ENCODE peak calls at places on chromosomes 2 and 18, in eight cellular contexts. One of them, this sample, is unnamed.

GRCh38 chr2:43292297-43292696 is 65.9 kb upstream of the ZFP36L2 start:
- DNase-seq in PC-9: peak; percentile 19
- DNase-seq in uterus: no peak
- DNase-seq in astrocyte of the spinal cord: no peak
- DNase-seq in fibroblast of the aortic adventitia: no peak
- DNase-seq in RWPE2: no peak
- DNase-seq in retinal pigment epithelial cell: no peak
- DNase-seq in cardiac fibroblast: no peak
- DNase-seq in this sample: no peak

GRCh38 chr2:7034313-7034712 is 117.1 kb downstream of the RNF144A start:
- DNase-seq in PC-9: no peak
- DNase-seq in uterus: no peak
- DNase-seq in astrocyte of the spinal cord: peak; percentile 29
- DNase-seq in fibroblast of the aortic adventitia: peak; percentile 8
- DNase-seq in RWPE2: no peak
- DNase-seq in retinal pigment epithelial cell: no peak
- DNase-seq in cardiac fibroblast: no peak
- DNase-seq in this sample: no peak

GRCh38 chr2:241378816-241379215 is 22.7 kb downstream of the FARP2 start:
- DNase-seq in PC-9: no peak
- DNase-seq in uterus: no peak
- DNase-seq in astrocyte of the spinal cord: no peak
- DNase-seq in fibroblast of the aortic adventitia: peak; percentile 58
- DNase-seq in RWPE2: no peak
- DNase-seq in retinal pigment epithelial cell: no peak
- DNase-seq in cardiac fibroblast: no peak
- DNase-seq in this sample: no peak

GRCh38 chr2:221501210-221501882 is 70.8 kb downstream of the EPHA4 start:
- DNase-seq in PC-9: peak; percentile 81
- DNase-seq in uterus: no peak
- DNase-seq in astrocyte of the spinal cord: peak; percentile 64
- DNase-seq in fibroblast of the aortic adventitia: peak; percentile 77
- DNase-seq in RWPE2: no peak
- DNase-seq in retinal pigment epithelial cell: peak; percentile 79
- DNase-seq in cardiac fibroblast: peak; percentile 35
- DNase-seq in this sample: peak; percentile 74

GRCh38 chr18:11327656-11328055 is 178.3 kb upstream of the PIEZO2 start:
- DNase-seq in PC-9: no peak
- DNase-seq in uterus: no peak
- DNase-seq in astrocyte of the spinal cord: peak; percentile 60
- DNase-seq in fibroblast of the aortic adventitia: peak; percentile 73
- DNase-seq in RWPE2: no peak
- DNase-seq in retinal pigment epithelial cell: peak; percentile 97
- DNase-seq in cardiac fibroblast: peak; percentile 58
- DNase-seq in this sample: no peak

GRCh38 chr2:219457784-219458369 is 23.2 kb downstream of the SPEG start:
- DNase-seq in PC-9: peak; percentile 76
- DNase-seq in uterus: no peak
- DNase-seq in astrocyte of the spinal cord: no peak
- DNase-seq in fibroblast of the aortic adventitia: no peak
- DNase-seq in RWPE2: no peak
- DNase-seq in retinal pigment epithelial cell: no peak
- DNase-seq in cardiac fibroblast: no peak
- DNase-seq in this sample: no peak

GRCh38 chr2:144215701-144216675 is 303.9 kb downstream of the ZEB2 start:
- DNase-seq in PC-9: no peak
- DNase-seq in uterus: no peak
- DNase-seq in astrocyte of the spinal cord: no peak
- DNase-seq in fibroblast of the aortic adventitia: no peak
- DNase-seq in RWPE2: no peak
- DNase-seq in retinal pigment epithelial cell: no peak
- DNase-seq in cardiac fibroblast: no peak
- DNase-seq in this sample: no peak

GRCh38 chr2:27977623-27978312 is 87.2 kb downstream of the BABAM2 start:
- DNase-seq in PC-9: peak; percentile 97
- DNase-seq in uterus: no peak
- DNase-seq in astrocyte of the spinal cord: peak; percentile 94
- DNase-seq in fibroblast of the aortic adventitia: peak; percentile 89
- DNase-seq in RWPE2: peak; percentile 62
- DNase-seq in retinal pigment epithelial cell: peak; percentile 50
- DNase-seq in cardiac fibroblast: peak; percentile 95
- DNase-seq in this sample: peak; percentile 73

GRCh38 chr2:101790856-101791255 is 93.3 kb downstream of the MAP4K4 start:
- DNase-seq in PC-9: no peak
- DNase-seq in uterus: peak; percentile 56
- DNase-seq in astrocyte of the spinal cord: peak; percentile 61
- DNase-seq in fibroblast of the aortic adventitia: peak; percentile 91
- DNase-seq in RWPE2: no peak
- DNase-seq in retinal pigment epithelial cell: no peak
- DNase-seq in cardiac fibroblast: peak; percentile 71
- DNase-seq in this sample: no peak

GRCh38 chr2:41909584-41909983 is 138.2 kb upstream of the PKDCC start:
- DNase-seq in PC-9: no peak
- DNase-seq in uterus: no peak
- DNase-seq in astrocyte of the spinal cord: peak; percentile 34
- DNase-seq in fibroblast of the aortic adventitia: no peak
- DNase-seq in RWPE2: no peak
- DNase-seq in retinal pigment epithelial cell: no peak
- DNase-seq in cardiac fibroblast: no peak
- DNase-seq in this sample: no peak

GRCh38 chr18:68436485-68436884 is 278.4 kb downstream of the TMX3 start:
- DNase-seq in PC-9: no peak
- DNase-seq in uterus: no peak
- DNase-seq in astrocyte of the spinal cord: no peak
- DNase-seq in fibroblast of the aortic adventitia: no peak
- DNase-seq in RWPE2: no peak
- DNase-seq in retinal pigment epithelial cell: no peak
- DNase-seq in cardiac fibroblast: peak; percentile 90
- DNase-seq in this sample: no peak

GRCh38 chr2:65358690-65359400 is 73.6 kb downstream of the SPRED2 start:
- DNase-seq in PC-9: no peak
- DNase-seq in uterus: no peak
- DNase-seq in astrocyte of the spinal cord: no peak
- DNase-seq in fibroblast of the aortic adventitia: no peak
- DNase-seq in RWPE2: no peak
- DNase-seq in retinal pigment epithelial cell: no peak
- DNase-seq in cardiac fibroblast: peak; percentile 78
- DNase-seq in this sample: no peak

DNA sequence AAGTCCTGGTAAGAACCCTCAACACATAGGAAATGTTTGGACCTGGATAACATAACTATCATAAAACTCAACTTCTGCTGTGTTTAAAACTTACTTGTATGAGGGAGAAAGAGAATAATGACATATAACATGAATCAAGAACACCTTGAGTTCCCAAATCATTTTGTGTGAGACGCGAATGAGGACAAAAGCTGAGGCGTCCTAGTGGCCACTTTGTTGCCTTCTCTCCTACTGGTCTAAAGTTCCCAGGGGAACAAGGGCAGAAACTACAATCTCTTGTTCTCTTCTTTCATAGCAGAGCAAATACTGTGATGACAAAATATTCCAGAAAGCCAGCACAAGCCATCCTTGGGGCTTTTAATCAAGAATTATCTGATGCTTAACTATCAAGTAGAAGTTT is 8.3 kb upstream of the LCT start:
- DNase-seq in PC-9: no peak
- DNase-seq in uterus: no peak
- DNase-seq in astrocyte of the spinal cord: no peak
- DNase-seq in fibroblast of the aortic adventitia: no peak
- DNase-seq in RWPE2: no peak
- DNase-seq in retinal pigment epithelial cell: no peak
- DNase-seq in cardiac fibroblast: no peak
- DNase-seq in this sample: no peak
- TF ChIP-seq CTCF in PC-9: no peak
- TF ChIP-seq CTCF in uterus: no peak
- TF ChIP-seq CTCF in astrocyte of the spinal cord: no peak
- TF ChIP-seq CTCF in fibroblast of the aortic adventitia: no peak
- TF ChIP-seq CTCF in RWPE2: no peak
- TF ChIP-seq CTCF in retinal pigment epithelial cell: no peak
- TF ChIP-seq CTCF in cardiac fibroblast: no peak
- TF ChIP-seq CTCF in this sample: peak; percentile 16

GRCh38 chr2:239440511-239440959 is 39.7 kb upstream of the HDAC4 start:
- DNase-seq in PC-9: no peak
- DNase-seq in uterus: no peak
- DNase-seq in astrocyte of the spinal cord: peak; percentile 31
- DNase-seq in fibroblast of the aortic adventitia: no peak
- DNase-seq in RWPE2: no peak
- DNase-seq in retinal pigment epithelial cell: no peak
- DNase-seq in cardiac fibroblast: no peak
- DNase-seq in this sample: no peak
- H3K4me3 ChIP-seq in PC-9: no peak overlapping the region
- H3K4me3 ChIP-seq in uterus: no peak overlapping the region
- H3K4me3 ChIP-seq in astrocyte of the spinal cord: peak overlapping the region; percentile 10
- H3K4me3 ChIP-seq in fibroblast of the aortic adventitia: no peak overlapping the region
- H3K4me3 ChIP-seq in RWPE2: no peak overlapping the region
- H3K4me3 ChIP-seq in retinal pigment epithelial cell: no peak overlapping the region
- H3K4me3 ChIP-seq in cardiac fibroblast: no peak overlapping the region
- H3K4me3 ChIP-seq in this sample: no peak overlapping the region

GRCh38 chr2:126480033-126480432 is 175.9 kb upstream of the GYPC start:
- DNase-seq in PC-9: no peak
- DNase-seq in uterus: no peak
- DNase-seq in astrocyte of the spinal cord: no peak
- DNase-seq in fibroblast of the aortic adventitia: no peak
- DNase-seq in RWPE2: no peak
- DNase-seq in retinal pigment epithelial cell: no peak
- DNase-seq in cardiac fibroblast: no peak
- DNase-seq in this sample: no peak

DNA sequence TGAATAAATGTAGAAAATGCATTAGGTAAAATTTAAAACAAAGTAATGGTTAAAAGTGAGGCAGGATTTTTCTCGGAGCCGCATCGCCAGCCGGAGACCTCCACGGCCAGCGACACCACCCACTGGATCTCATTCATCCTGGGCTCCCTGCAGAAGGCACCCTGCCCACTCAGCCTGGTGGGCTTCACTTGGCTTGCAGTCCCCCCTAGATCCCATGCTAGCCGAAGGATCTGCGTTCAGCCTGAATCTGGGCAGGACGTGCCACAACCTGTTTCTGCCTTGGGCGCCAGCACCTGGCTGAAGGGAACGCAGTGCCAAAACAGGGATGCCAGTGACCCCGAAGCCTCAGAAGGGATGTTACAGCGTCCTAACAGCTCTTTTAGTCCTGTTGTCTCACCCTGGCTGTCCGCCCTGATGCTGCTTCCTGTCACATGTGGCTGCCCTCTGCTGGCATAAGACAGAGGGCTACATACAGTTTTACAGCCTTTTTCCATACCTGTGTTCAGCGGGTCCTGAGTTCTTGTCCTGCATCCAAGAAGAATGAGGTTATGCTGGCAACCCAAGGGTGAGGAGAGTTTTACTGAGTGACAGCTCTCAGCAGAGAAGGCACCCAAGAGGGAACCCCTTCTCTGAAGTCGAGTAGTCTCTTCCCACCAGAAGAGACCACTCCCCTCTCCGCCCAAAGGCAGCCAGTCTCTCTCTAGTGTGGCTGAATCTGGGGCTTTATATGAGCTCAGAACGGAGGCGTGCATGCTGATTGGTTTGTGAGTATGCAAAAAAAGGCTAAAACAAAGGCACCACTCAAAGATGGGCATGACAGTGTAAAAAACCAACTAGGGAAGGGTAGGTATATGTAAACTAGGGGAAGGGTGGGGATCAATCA is 173.1 kb upstream of the GYPC start:
- DNase-seq in PC-9: no peak
- DNase-seq in uterus: no peak
- DNase-seq in astrocyte of the spinal cord: no peak
- DNase-seq in fibroblast of the aortic adventitia: no peak
- DNase-seq in RWPE2: no peak
- DNase-seq in retinal pigment epithelial cell: no peak
- DNase-seq in cardiac fibroblast: no peak
- DNase-seq in this sample: no peak
- TF ChIP-seq CTCF in PC-9: no peak
- TF ChIP-seq CTCF in uterus: no peak
- TF ChIP-seq CTCF in astrocyte of the spinal cord: no peak
- TF ChIP-seq CTCF in fibroblast of the aortic adventitia: no peak
- TF ChIP-seq CTCF in RWPE2: no peak
- TF ChIP-seq CTCF in retinal pigment epithelial cell: no peak
- TF ChIP-seq CTCF in cardiac fibroblast: no peak
- TF ChIP-seq CTCF in this sample: no peak

DNA sequence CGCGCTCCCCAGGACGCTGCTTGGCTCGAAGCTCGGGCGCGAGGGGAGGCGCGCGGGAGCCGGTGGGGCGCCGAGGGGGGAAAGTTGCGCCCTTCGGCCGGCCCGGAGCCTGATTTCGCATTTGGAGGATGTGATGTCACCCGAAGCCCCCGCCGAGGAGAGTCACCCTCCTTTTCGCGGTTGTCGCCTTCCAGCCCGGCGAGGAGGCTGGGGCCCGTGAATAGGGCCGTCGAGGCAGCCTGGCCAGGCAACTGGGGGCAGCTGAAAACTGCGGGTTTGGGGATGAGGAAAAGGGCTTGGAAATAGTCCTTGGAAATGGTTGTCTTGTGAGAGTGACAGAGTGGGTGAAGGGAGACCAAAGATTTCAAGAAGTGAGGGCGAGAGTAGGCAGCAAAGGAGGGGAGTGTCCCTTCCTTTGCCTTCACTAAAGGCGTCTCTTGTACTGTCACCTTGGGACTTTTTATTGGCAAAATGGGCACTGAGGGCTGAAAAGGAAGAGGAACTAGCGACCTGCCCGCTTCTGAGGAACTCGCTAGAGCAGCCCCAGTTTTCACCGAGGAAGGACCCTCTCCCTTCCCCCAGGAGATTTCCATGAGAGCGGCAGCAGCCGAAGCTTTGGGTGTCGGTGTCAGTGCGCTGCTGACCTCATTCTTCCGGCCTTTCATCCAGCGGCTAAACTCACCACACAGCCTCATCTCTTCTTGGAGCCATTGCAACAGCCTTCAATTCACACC is at the start of gene CD8A:
- DNase-seq in PC-9: no peak
- DNase-seq in uterus: no peak
- DNase-seq in astrocyte of the spinal cord: no peak
- DNase-seq in fibroblast of the aortic adventitia: peak; percentile 18
- DNase-seq in RWPE2: no peak
- DNase-seq in retinal pigment epithelial cell: no peak
- DNase-seq in cardiac fibroblast: peak; percentile 53
- DNase-seq in this sample: no peak
- H3K4me3 ChIP-seq in PC-9: no peak within 1 kb of the TSS
- H3K4me3 ChIP-seq in uterus: no peak within 1 kb of the TSS
- H3K4me3 ChIP-seq in astrocyte of the spinal cord: no peak within 1 kb of the TSS
- H3K4me3 ChIP-seq in fibroblast of the aortic adventitia: no peak within 1 kb of the TSS
- H3K4me3 ChIP-seq in RWPE2: no peak within 1 kb of the TSS
- H3K4me3 ChIP-seq in retinal pigment epithelial cell: no peak within 1 kb of the TSS
- H3K4me3 ChIP-seq in cardiac fibroblast: no peak within 1 kb of the TSS
- H3K4me3 ChIP-seq in this sample: peak within 1 kb of the TSS; percentile 16

DNA sequence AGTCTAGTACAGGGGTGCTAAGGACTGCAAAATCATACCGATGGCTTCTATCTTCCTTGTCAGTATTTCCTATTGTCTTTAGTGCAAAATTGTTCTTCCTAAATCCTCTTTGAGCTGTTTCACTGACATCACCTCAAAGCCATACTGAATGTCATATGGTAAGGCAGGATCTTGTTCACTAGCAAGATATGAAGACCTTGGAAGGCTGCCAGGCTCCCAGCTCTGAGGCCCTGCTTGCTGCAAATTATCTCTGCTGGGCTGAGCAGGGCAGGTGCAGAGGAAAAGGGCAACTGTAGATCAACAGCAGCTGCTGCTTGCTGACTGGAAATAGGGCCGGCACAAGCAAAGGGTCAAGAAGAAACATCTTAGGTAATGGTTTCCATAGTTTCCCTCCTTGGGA is 58.2 kb downstream of the PMAIP1 start:
- DNase-seq in PC-9: peak; percentile 86
- DNase-seq in uterus: no peak
- DNase-seq in astrocyte of the spinal cord: peak; percentile 68
- DNase-seq in fibroblast of the aortic adventitia: peak; percentile 52
- DNase-seq in RWPE2: peak; percentile 60
- DNase-seq in retinal pigment epithelial cell: peak; percentile 69
- DNase-seq in cardiac fibroblast: peak; percentile 66
- DNase-seq in this sample: no peak
- TF ChIP-seq CTCF in PC-9: no peak
- TF ChIP-seq CTCF in uterus: no peak
- TF ChIP-seq CTCF in astrocyte of the spinal cord: no peak
- TF ChIP-seq CTCF in fibroblast of the aortic adventitia: no peak
- TF ChIP-seq CTCF in RWPE2: no peak
- TF ChIP-seq CTCF in retinal pigment epithelial cell: no peak
- TF ChIP-seq CTCF in cardiac fibroblast: no peak
- TF ChIP-seq CTCF in this sample: no peak

This sample was measured in epithelial cell of proximal tubule.